ENCODE peak calls at places on chromosome 12, in six cellular contexts. S is sigmoid colon; M is glutamatergic neuron; Y is CD4-positive, alpha-beta T cell; J is progenitor cell of endocrine pancreas; R is HL-60. Z is an unnamed sample.

GRCh38 chr12:42785944-42786343 is 196.4 kb upstream of the PRICKLE1 start:
- DNase-seq in S (no peak), M (no peak), Y (no peak), J (no peak), R (no peak), Z (no peak)

GRCh38 chr12:575948-576612 is 87.2 kb downstream of the NINJ2 start:
- DNase-seq in S (peak; percentile 87), M (peak; percentile 91), Y (peak; percentile 90), J (peak; percentile 91), R (peak; percentile 67), Z (peak; percentile 86)

GRCh38 chr12:119989619-119990381 is 764 bp downstream of the BICDL1 start:
- DNase-seq in S (peak; percentile 73), M (peak; percentile 72), Y (peak; percentile 53), J (peak; percentile 89), R (peak; percentile 36), Z (peak; percentile 97)

GRCh38 chr12:116533343-116534248 is 25.6 kb upstream of the MAP1LC3B2 start:
- DNase-seq in S (peak; percentile 93), M (peak; percentile 89), Y (peak; percentile 67), J (peak; percentile 70), R (peak; percentile 41), Z (peak; percentile 77)

GRCh38 chr12:111268738-111269572 is 99.9 kb downstream of the PHETA1 start:
- DNase-seq in S (no peak), M (no peak), Y (no peak), J (no peak), R (no peak), Z (peak; percentile 22)

GRCh38 chr12:27179399-27180214 is 64.5 kb upstream of the STK38L start:
- DNase-seq in S (no peak), M (no peak), Y (no peak), J (no peak), R (peak; percentile 21), Z (no peak)

GRCh38 chr12:91023326-91024004 is 18.7 kb upstream of the EPYC start:
- DNase-seq in S (no peak), M (no peak), Y (no peak), J (no peak), R (no peak), Z (no peak)

GRCh38 chr12:19402743-19403400 is 36.4 kb upstream of the AEBP2 start:
- DNase-seq in S (no peak), M (no peak), Y (no peak), J (no peak), R (no peak), Z (no peak)

GRCh38 chr12:24993756-24994155 is 44.9 kb upstream of the BCAT1 start:
- DNase-seq in S (no peak), M (peak; percentile 62), Y (no peak), J (no peak), R (no peak), Z (no peak)

GRCh38 chr12:109612975-109613502 is 39.4 kb downstream of the MVK start:
- DNase-seq in S (no peak), M (no peak), Y (no peak), J (no peak), R (no peak), Z (no peak)

GRCh38 chr12:543114-543451 is 83.3 kb downstream of the B4GALNT3 start:
- DNase-seq in S (no peak), M (no peak), Y (no peak), J (no peak), R (no peak), Z (no peak)

GRCh38 chr12:43694879-43695278 is 63.7 kb downstream of the PUS7L start:
- DNase-seq in S (no peak), M (no peak), Y (no peak), J (no peak), R (no peak), Z (no peak)

GRCh38 chr12:62135553-62136200 is 124.5 kb upstream of the USP15 start:
- DNase-seq in S (no peak), M (no peak), Y (no peak), J (no peak), R (no peak), Z (no peak)

GRCh38 chr12:92665496-92665895 is 37.3 kb upstream of the PLEKHG7 start:
- DNase-seq in S (no peak), M (no peak), Y (no peak), J (no peak), R (no peak), Z (no peak)

GRCh38 chr12:59834659-59835474 is 239.0 kb downstream of the SLC16A7 start:
- DNase-seq in S (no peak), M (no peak), Y (no peak), J (no peak), R (peak; percentile 2), Z (no peak)

GRCh38 chr12:123024819-123025391 is 44.4 kb downstream of the ARL6IP4 start:
- DNase-seq in S (no peak), M (no peak), Y (no peak), J (no peak), R (no peak), Z (no peak)

GRCh38 chr12:21372602-21373001 is at the start of gene IAPP:
- DNase-seq in S (no peak), M (no peak), Y (no peak), J (no peak), R (no peak), Z (no peak)

GRCh38 chr12:113208041-113208934 is 13.0 kb upstream of the TPCN1 start:
- DNase-seq in S (peak; percentile 73), M (no peak), Y (peak; percentile 39), J (no peak), R (peak; percentile 91), Z (no peak)

GRCh38 chr12:113063396-113064350 is 7.1 kb downstream of the DTX1 start:
- DNase-seq in S (no peak), M (no peak), Y (no peak), J (no peak), R (no peak), Z (no peak)

GRCh38 chr12:94100254-94100653 is 48.1 kb upstream of the PLXNC1 start:
- DNase-seq in S (no peak), M (no peak), Y (no peak), J (no peak), R (no peak), Z (peak; percentile 9)

GRCh38 chr12:52713960-52714886 is 10.9 kb upstream of the KRT77 start:
- DNase-seq in S (no peak), M (peak; percentile 58), Y (no peak), J (peak; percentile 27), R (no peak), Z (peak; percentile 34)

GRCh38 chr12:12929696-12930095 is 22.3 kb downstream of the GPRC5D start:
- DNase-seq in S (no peak), M (no peak), Y (no peak), J (no peak), R (no peak), Z (no peak)

GRCh38 chr12:10031771-10032175 is 1.3 kb downstream of the CLEC9A start:
- DNase-seq in S (no peak), M (no peak), Y (no peak), J (no peak), R (no peak), Z (no peak)

GRCh38 chr12:92550234-92550633 is 152.6 kb upstream of the PLEKHG7 start:
- DNase-seq in S (no peak), M (no peak), Y (no peak), J (no peak), R (no peak), Z (no peak)

GRCh38 chr12:24991209-24992049 is 42.5 kb upstream of the BCAT1 start:
- DNase-seq in S (no peak), M (no peak), Y (peak; percentile 1), J (no peak), R (no peak), Z (no peak)

GRCh38 chr12:99810718-99811593 is 163.4 kb downstream of the GARIN6 start:
- DNase-seq in S (no peak), M (no peak), Y (no peak), J (no peak), R (no peak), Z (no peak)

GRCh38 chr12:115661103-115661502 is 616.4 kb downstream of the MED13L start:
- DNase-seq in S (no peak), M (no peak), Y (no peak), J (no peak), R (no peak), Z (no peak)

GRCh38 chr12:90098132-90098779 is 389.6 kb upstream of the ATP2B1 start:
- DNase-seq in S (no peak), M (no peak), Y (no peak), J (no peak), R (no peak), Z (no peak)

GRCh38 chr12:85804663-85805062 is 31.5 kb downstream of the RASSF9 start:
- DNase-seq in S (no peak), M (no peak), Y (no peak), J (no peak), R (no peak), Z (no peak)

GRCh38 chr12:49868449-49868848 is 25.5 kb upstream of the BCDIN3D start:
- DNase-seq in S (peak; percentile 77), M (no peak), Y (no peak), J (no peak), R (no peak), Z (no peak)

GRCh38 chr12:66160704-66161103 is 9.1 kb downstream of the TMBIM4 start:
- DNase-seq in S (no peak), M (no peak), Y (no peak), J (no peak), R (no peak), Z (no peak)

DNA sequence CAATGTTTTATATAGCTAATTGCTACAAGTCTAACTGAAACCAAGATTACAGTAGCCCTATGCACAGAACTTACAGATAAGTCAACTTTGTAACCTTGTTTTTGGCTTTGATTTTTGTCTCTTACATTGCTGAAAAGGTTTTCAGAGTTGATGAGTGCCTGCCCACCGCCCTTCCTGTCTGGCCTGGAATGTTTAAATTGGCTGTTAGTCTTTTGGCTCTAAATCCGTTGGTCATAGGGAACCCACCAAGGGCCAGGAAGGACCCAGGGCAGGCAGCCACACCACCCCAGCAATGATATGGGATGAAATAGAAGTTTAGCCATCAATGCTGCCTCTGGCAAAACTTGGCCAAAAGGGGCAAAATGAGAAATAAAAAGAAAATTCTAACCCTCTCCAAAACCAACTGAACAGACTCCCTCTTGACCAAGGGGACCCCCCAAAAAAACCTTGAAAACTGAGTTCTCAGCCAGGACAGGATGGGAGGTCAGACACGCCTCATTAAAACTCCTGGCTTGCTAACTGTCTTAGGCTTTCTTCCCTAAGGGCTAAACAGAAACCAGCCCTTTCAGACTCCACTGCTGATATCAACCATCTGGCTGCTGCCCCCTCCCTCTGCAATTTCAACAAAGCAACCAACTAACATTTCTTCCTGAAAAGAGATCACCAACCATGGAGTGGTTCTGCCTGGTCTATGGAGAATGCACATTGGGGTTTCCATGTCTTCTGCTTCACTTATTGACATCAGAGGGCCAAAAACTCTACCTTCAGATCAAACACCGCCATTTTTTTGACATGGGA is 242.1 kb upstream of the NOS1 start:
- DNase-seq in S (no peak), M (no peak), Y (no peak), J (no peak), R (no peak), Z (no peak)
- TF ChIP-seq CTCF in S (no peak), M (no peak), Y (no peak), J (no peak), R (no peak), Z (no peak)

GRCh38 chr12:46944104-46944503 is 118.3 kb upstream of the SLC38A4 start:
- DNase-seq in S (no peak), M (no peak), Y (no peak), J (no peak), R (no peak), Z (no peak)
- TF ChIP-seq CTCF in S (no peak), M (no peak), Y (no peak), J (no peak), R (no peak), Z (no peak)

GRCh38 chr12:103884316-103884715 is 43.3 kb upstream of the NT5DC3 start:
- DNase-seq in S (no peak), M (no peak), Y (peak; percentile 23), J (no peak), R (no peak), Z (no peak)
- TF ChIP-seq CTCF in S (no peak), M (no peak), Y (peak; percentile 75), J (peak; percentile 29), R (peak; percentile 49), Z (no peak)

GRCh38 chr12:73935817-73936216 is 601.8 kb upstream of the ATXN7L3B start:
- DNase-seq in S (no peak), M (no peak), Y (no peak), J (no peak), R (no peak), Z (no peak)
- TF ChIP-seq CTCF in S (no peak), M (no peak), Y (no peak), J (peak; percentile 40), R (no peak), Z (no peak)

Z was measured in endothelial cell.